ENCODE peak calls at places on chromosomes 11 and 22, in four cellular contexts. One of them, this sample, is unnamed.
A peak's percentile ranks its signal among the peaks of the same experiment; 100 is the strongest.

GRCh38 chr11:3942956-3943497 is 87.6 kb downstream of the STIM1 start:
- DNase-seq in brain microvascular endothelial cell: no peak
- DNase-seq in Peyer's patch: no peak
- DNase-seq in neural progenitor cell: no peak
- DNase-seq in this sample: no peak

GRCh38 chr11:61775106-61775505 is 17.3 kb downstream of the TMEM258 start:
- DNase-seq in neural progenitor cell: no peak
- DNase-seq in Peyer's patch: no peak
- DNase-seq in brain microvascular endothelial cell: no peak
- DNase-seq in this sample: no peak

GRCh38 chr22:26547426-26547825 is 35.2 kb upstream of the TFIP11 start:
- DNase-seq in neural progenitor cell: no peak
- DNase-seq in Peyer's patch: no peak
- DNase-seq in brain microvascular endothelial cell: no peak
- DNase-seq in this sample: no peak

GRCh38 chr11:86740628-86741488 is 59.5 kb upstream of the PRSS23 start:
- DNase-seq in brain microvascular endothelial cell: peak; percentile 95
- DNase-seq in neural progenitor cell: peak; percentile 11
- DNase-seq in Peyer's patch: peak; percentile 51
- DNase-seq in this sample: peak; percentile 98

GRCh38 chr11:121936781-121937447 is 179.1 kb downstream of the BLID start:
- DNase-seq in brain microvascular endothelial cell: peak; percentile 31
- DNase-seq in Peyer's patch: no peak
- DNase-seq in neural progenitor cell: no peak
- DNase-seq in this sample: peak; percentile 70

GRCh38 chr22:42376721-42377177 is 55.5 kb downstream of the NFAM1 start:
- DNase-seq in brain microvascular endothelial cell: no peak
- DNase-seq in neural progenitor cell: peak; percentile 91
- DNase-seq in Peyer's patch: peak; percentile 79
- DNase-seq in this sample: no peak

GRCh38 chr11:58582437-58582836 is 3.6 kb downstream of the ZFP91 start:
- DNase-seq in brain microvascular endothelial cell: no peak
- DNase-seq in neural progenitor cell: no peak
- DNase-seq in Peyer's patch: no peak
- DNase-seq in this sample: no peak

GRCh38 chr11:43984519-43985385 is 42.3 kb downstream of the C11orf96 start:
- DNase-seq in neural progenitor cell: no peak
- DNase-seq in brain microvascular endothelial cell: no peak
- DNase-seq in Peyer's patch: no peak
- DNase-seq in this sample: no peak

GRCh38 chr11:124307093-124307492 is 6.7 kb downstream of the OR8D1 start:
- DNase-seq in Peyer's patch: no peak
- DNase-seq in neural progenitor cell: no peak
- DNase-seq in brain microvascular endothelial cell: no peak
- DNase-seq in this sample: no peak

GRCh38 chr11:66368484-66368883 is 3.1 kb downstream of the SLC29A2 start:
- DNase-seq in Peyer's patch: no peak
- DNase-seq in brain microvascular endothelial cell: no peak
- DNase-seq in neural progenitor cell: no peak
- DNase-seq in this sample: no peak

GRCh38 chr11:115267871-115268270 is 236.3 kb downstream of the CADM1 start:
- DNase-seq in Peyer's patch: no peak
- DNase-seq in neural progenitor cell: no peak
- DNase-seq in brain microvascular endothelial cell: no peak
- DNase-seq in this sample: no peak

GRCh38 chr11:109789911-109790310 is 303.3 kb upstream of the ZC3H12C start:
- DNase-seq in Peyer's patch: no peak
- DNase-seq in neural progenitor cell: no peak
- DNase-seq in brain microvascular endothelial cell: no peak
- DNase-seq in this sample: no peak

GRCh38 chr22:45917146-45917545 is 59.8 kb downstream of the WNT7B start:
- DNase-seq in brain microvascular endothelial cell: no peak
- DNase-seq in Peyer's patch: no peak
- DNase-seq in neural progenitor cell: no peak
- DNase-seq in this sample: no peak

GRCh38 chr11:14742849-14743248 is 99.2 kb downstream of the PDE3B start:
- DNase-seq in neural progenitor cell: no peak
- DNase-seq in Peyer's patch: no peak
- DNase-seq in brain microvascular endothelial cell: no peak
- DNase-seq in this sample: no peak

GRCh38 chr22:28018461-28018927 is 99.4 kb upstream of the PITPNB start:
- DNase-seq in Peyer's patch: peak; percentile 27
- DNase-seq in neural progenitor cell: no peak
- DNase-seq in brain microvascular endothelial cell: no peak
- DNase-seq in this sample: no peak

GRCh38 chr11:70495351-70496310 is 97.3 kb downstream of the CTTN start:
- DNase-seq in Peyer's patch: no peak
- DNase-seq in brain microvascular endothelial cell: no peak
- DNase-seq in neural progenitor cell: no peak
- DNase-seq in this sample: no peak

GRCh38 chr11:84855846-84856245 is 771.3 kb downstream of the DLG2 start:
- DNase-seq in brain microvascular endothelial cell: peak; percentile 34
- DNase-seq in Peyer's patch: no peak
- DNase-seq in neural progenitor cell: no peak
- DNase-seq in this sample: peak; percentile 44

GRCh38 chr22:45971389-45972028 is 5.5 kb downstream of the WNT7B start:
- DNase-seq in neural progenitor cell: peak; percentile 55
- DNase-seq in brain microvascular endothelial cell: no peak
- DNase-seq in Peyer's patch: no peak
- DNase-seq in this sample: no peak

GRCh38 chr11:6203327-6203726 is 2.0 kb upstream of the C11orf42 start:
- DNase-seq in neural progenitor cell: no peak
- DNase-seq in Peyer's patch: no peak
- DNase-seq in brain microvascular endothelial cell: no peak
- DNase-seq in this sample: no peak

GRCh38 chr11:12671378-12671777 is 2.8 kb upstream of the TEAD1 start:
- DNase-seq in Peyer's patch: no peak
- DNase-seq in neural progenitor cell: no peak
- DNase-seq in brain microvascular endothelial cell: no peak
- DNase-seq in this sample: no peak

GRCh38 chr11:2661173-2662023 is 38.4 kb downstream of the KCNQ1OT1 start:
- DNase-seq in brain microvascular endothelial cell: no peak
- DNase-seq in Peyer's patch: peak; percentile 15
- DNase-seq in neural progenitor cell: no peak
- DNase-seq in this sample: no peak

GRCh38 chr22:36185828-36186624 is 15.6 kb downstream of the APOL4 start:
- DNase-seq in brain microvascular endothelial cell: no peak
- DNase-seq in Peyer's patch: no peak
- DNase-seq in neural progenitor cell: no peak
- DNase-seq in this sample: no peak

GRCh38 chr22:45468872-45469572 is 33.7 kb upstream of the FBLN1 start:
- DNase-seq in Peyer's patch: no peak
- DNase-seq in neural progenitor cell: no peak
- DNase-seq in brain microvascular endothelial cell: peak; percentile 28
- DNase-seq in this sample: peak; percentile 70

GRCh38 chr22:45942344-45942743 is 34.6 kb downstream of the WNT7B start:
- DNase-seq in Peyer's patch: no peak
- DNase-seq in brain microvascular endothelial cell: no peak
- DNase-seq in neural progenitor cell: no peak
- DNase-seq in this sample: no peak

GRCh38 chr11:69516526-69516925 is 35.1 kb downstream of the LINC01488 start:
- DNase-seq in neural progenitor cell: no peak
- DNase-seq in brain microvascular endothelial cell: no peak
- DNase-seq in Peyer's patch: no peak
- DNase-seq in this sample: no peak

GRCh38 chr22:24060375-24060788 is 49.3 kb downstream of the CABIN1 start:
- DNase-seq in neural progenitor cell: no peak
- DNase-seq in Peyer's patch: no peak
- DNase-seq in brain microvascular endothelial cell: peak; percentile 96
- DNase-seq in this sample: peak; percentile 93

GRCh38 chr11:13038366-13038765 is 29.2 kb downstream of the RASSF10 start:
- DNase-seq in brain microvascular endothelial cell: no peak
- DNase-seq in Peyer's patch: no peak
- DNase-seq in neural progenitor cell: no peak
- DNase-seq in this sample: no peak

GRCh38 chr11:60924110-60924905 is at the start of gene TMEM132A:
- DNase-seq in Peyer's patch: peak; percentile 78
- DNase-seq in neural progenitor cell: peak; percentile 93
- DNase-seq in brain microvascular endothelial cell: peak; percentile 62
- DNase-seq in this sample: peak; percentile 58

GRCh38 chr11:70834277-70834940 is 418.0 kb downstream of the SHANK2 start:
- DNase-seq in brain microvascular endothelial cell: no peak
- DNase-seq in Peyer's patch: no peak
- DNase-seq in neural progenitor cell: no peak
- DNase-seq in this sample: no peak

GRCh38 chr11:61141601-61142028 is 19.6 kb downstream of the VPS37C start:
- DNase-seq in brain microvascular endothelial cell: no peak
- DNase-seq in neural progenitor cell: no peak
- DNase-seq in Peyer's patch: peak; percentile 94
- DNase-seq in this sample: no peak

GRCh38 chr11:6812391-6813005 is 13.0 kb upstream of the OR6A2 start:
- DNase-seq in brain microvascular endothelial cell: peak; percentile 22
- DNase-seq in Peyer's patch: peak; percentile 66
- DNase-seq in neural progenitor cell: peak; percentile 51
- DNase-seq in this sample: peak; percentile 35

GRCh38 chr11:128291835-128292234 is 295.5 kb downstream of the ETS1 start:
- DNase-seq in brain microvascular endothelial cell: no peak
- DNase-seq in Peyer's patch: peak; percentile 89
- DNase-seq in neural progenitor cell: no peak
- DNase-seq in this sample: no peak

GRCh38 chr11:126288237-126288636 is 5.3 kb downstream of the TIRAP start:
- DNase-seq in neural progenitor cell: no peak
- DNase-seq in brain microvascular endothelial cell: no peak
- DNase-seq in Peyer's patch: no peak
- DNase-seq in this sample: no peak
- H3K4me3 ChIP-seq in neural progenitor cell: no peak overlapping the region
- H3K4me3 ChIP-seq in brain microvascular endothelial cell: no peak overlapping the region
- H3K4me3 ChIP-seq in Peyer's patch: no peak overlapping the region
- H3K4me3 ChIP-seq in this sample: no peak overlapping the region

GRCh38 chr11:94521684-94522083 is 9.4 kb downstream of the C11orf97 start:
- DNase-seq in brain microvascular endothelial cell: peak; percentile 29
- DNase-seq in neural progenitor cell: peak; percentile 9
- DNase-seq in Peyer's patch: no peak
- DNase-seq in this sample: no peak

GRCh38 chr11:94516725-94517124 is 4.5 kb downstream of the C11orf97 start:
- DNase-seq in brain microvascular endothelial cell: no peak
- DNase-seq in neural progenitor cell: no peak
- DNase-seq in Peyer's patch: no peak
- DNase-seq in this sample: no peak

GRCh38 chr11:94515398-94515797 is 3.1 kb downstream of the C11orf97 start:
- DNase-seq in neural progenitor cell: no peak
- DNase-seq in Peyer's patch: no peak
- DNase-seq in brain microvascular endothelial cell: no peak
- DNase-seq in this sample: no peak

GRCh38 chr11:94518300-94518699 is 6.0 kb downstream of the C11orf97 start:
- DNase-seq in Peyer's patch: no peak
- DNase-seq in neural progenitor cell: no peak
- DNase-seq in brain microvascular endothelial cell: no peak
- DNase-seq in this sample: no peak

GRCh38 chr11:94519478-94520084 is 7.3 kb downstream of the C11orf97 start:
- DNase-seq in Peyer's patch: no peak
- DNase-seq in neural progenitor cell: peak; percentile 40
- DNase-seq in brain microvascular endothelial cell: peak; percentile 42
- DNase-seq in this sample: peak; percentile 56
- TF ChIP-seq CTCF in Peyer's patch: peak; percentile 48
- TF ChIP-seq CTCF in neural progenitor cell: peak; percentile 83
- TF ChIP-seq CTCF in brain microvascular endothelial cell: peak; percentile 54
- TF ChIP-seq CTCF in this sample: peak; percentile 53

GRCh38 chr22:48738204-48738980 is 1089.3 kb downstream of the BRD1 start:
- DNase-seq in neural progenitor cell: no peak
- DNase-seq in brain microvascular endothelial cell: no peak
- DNase-seq in Peyer's patch: peak; percentile 33
- DNase-seq in this sample: no peak

GRCh38 chr22:48737461-48738203 is 1090.0 kb downstream of the BRD1 start:
- DNase-seq in Peyer's patch: no peak
- DNase-seq in brain microvascular endothelial cell: no peak
- DNase-seq in neural progenitor cell: no peak
- DNase-seq in this sample: no peak

GRCh38 chr22:48734359-48734758 is 1093.3 kb downstream of the BRD1 start:
- DNase-seq in brain microvascular endothelial cell: no peak
- DNase-seq in Peyer's patch: no peak
- DNase-seq in neural progenitor cell: no peak
- DNase-seq in this sample: no peak

GRCh38 chr22:48734961-48735360 is 1092.7 kb downstream of the BRD1 start:
- DNase-seq in brain microvascular endothelial cell: no peak
- DNase-seq in Peyer's patch: no peak
- DNase-seq in neural progenitor cell: no peak
- DNase-seq in this sample: no peak

GRCh38 chr22:48736593-48737460 is 1090.8 kb downstream of the BRD1 start:
- DNase-seq in Peyer's patch: no peak
- DNase-seq in neural progenitor cell: no peak
- DNase-seq in brain microvascular endothelial cell: no peak
- DNase-seq in this sample: no peak
- H3K4me3 ChIP-seq in Peyer's patch: no peak overlapping the region
- H3K4me3 ChIP-seq in neural progenitor cell: no peak overlapping the region
- H3K4me3 ChIP-seq in brain microvascular endothelial cell: no peak overlapping the region
- H3K4me3 ChIP-seq in this sample: no peak overlapping the region

GRCh38 chr11:25734592-25735211 is 597.2 kb upstream of the ANO3 start:
- DNase-seq in Peyer's patch: no peak
- DNase-seq in brain microvascular endothelial cell: peak; percentile 43
- DNase-seq in neural progenitor cell: peak; percentile 65
- DNase-seq in this sample: peak; percentile 36

GRCh38 chr11:25737071-25737675 is 594.8 kb upstream of the ANO3 start:
- DNase-seq in neural progenitor cell: no peak
- DNase-seq in Peyer's patch: no peak
- DNase-seq in brain microvascular endothelial cell: no peak
- DNase-seq in this sample: no peak

GRCh38 chr11:25733777-25734176 is 598.2 kb upstream of the ANO3 start:
- DNase-seq in brain microvascular endothelial cell: no peak
- DNase-seq in Peyer's patch: no peak
- DNase-seq in neural progenitor cell: no peak
- DNase-seq in this sample: no peak
- TF ChIP-seq CTCF in brain microvascular endothelial cell: no peak
- TF ChIP-seq CTCF in Peyer's patch: no peak
- TF ChIP-seq CTCF in neural progenitor cell: peak; percentile 23
- TF ChIP-seq CTCF in this sample: peak; percentile 14

GRCh38 chr11:73107597-73107996 is 34.5 kb downstream of the FCHSD2 start:
- DNase-seq in neural progenitor cell: no peak
- DNase-seq in brain microvascular endothelial cell: no peak
- DNase-seq in Peyer's patch: no peak
- DNase-seq in this sample: no peak
- H3K4me3 ChIP-seq in neural progenitor cell: no peak overlapping the region
- H3K4me3 ChIP-seq in brain microvascular endothelial cell: no peak overlapping the region
- H3K4me3 ChIP-seq in Peyer's patch: no peak overlapping the region
- H3K4me3 ChIP-seq in this sample: no peak overlapping the region

DNA sequence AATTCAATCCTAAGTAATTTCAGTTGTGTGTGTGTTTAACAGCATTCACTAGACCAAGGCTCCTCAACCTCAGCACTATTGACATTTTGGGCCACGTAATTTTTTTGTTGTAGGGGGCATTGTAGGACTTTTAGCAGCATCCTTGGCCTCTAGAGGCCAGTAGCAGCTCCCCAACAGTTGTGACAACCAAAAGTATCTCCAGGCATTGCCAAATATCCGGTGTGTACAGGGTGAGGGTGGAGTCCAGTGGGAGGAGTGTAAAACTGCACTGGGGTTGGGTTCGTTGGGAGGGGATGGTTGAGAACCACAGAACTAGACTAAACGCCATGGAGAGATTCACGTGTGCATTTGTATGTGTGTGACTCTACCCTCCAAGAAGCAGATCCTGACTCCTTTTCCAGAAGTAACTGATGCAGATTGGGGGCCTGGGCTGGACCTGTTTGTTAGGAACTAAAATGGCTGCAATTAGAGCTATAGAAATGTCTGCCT is 5.9 kb upstream of the PHF21A start:
- DNase-seq in Peyer's patch: peak; percentile 58
- DNase-seq in neural progenitor cell: peak; percentile 23
- DNase-seq in brain microvascular endothelial cell: peak; percentile 46
- DNase-seq in this sample: peak; percentile 32
- TF ChIP-seq CTCF in Peyer's patch: no peak
- TF ChIP-seq CTCF in neural progenitor cell: peak; percentile 40
- TF ChIP-seq CTCF in brain microvascular endothelial cell: peak; percentile 72
- TF ChIP-seq CTCF in this sample: peak; percentile 41

This sample was measured in astrocyte of the spinal cord.